ENCODE peak calls at places on chromosomes 7 and 10, in seven cellular contexts. Y, E, M, G, O, W and Z are unnamed samples.
A peak's percentile ranks its signal among the peaks of the same experiment; 100 is the strongest.

GRCh38 chr7:10346032-10346431 is 627.6 kb upstream of the PHF14 start:
- DNase-seq in M (no peak), G (no peak), E (no peak), W (no peak), O (no peak), Y (no peak), Z (no peak)

GRCh38 chr7:113291058-113291457 is 172.7 kb upstream of the SMIM30 start:
- DNase-seq in W (no peak), E (no peak), M (no peak), Y (no peak), G (no peak), O (no peak), Z (no peak)

GRCh38 chr7:115704884-115705283 is 325.7 kb downstream of the TFEC start:
- DNase-seq in G (no peak), Y (no peak), E (no peak), W (no peak), O (no peak), M (no peak), Z (no peak)

GRCh38 chr7:27774717-27775328 is 34.9 kb downstream of the TAX1BP1 start:
- DNase-seq in M (no peak), W (no peak), Y (no peak), E (no peak), G (no peak), O (no peak), Z (no peak)

GRCh38 chr10:96560970-96561887 is 25.6 kb downstream of the TM9SF3 start:
- DNase-seq in Y (no peak), E (no peak), G (no peak), W (no peak), O (no peak), M (no peak), Z (no peak)

GRCh38 chr10:28592953-28593352 is 60.0 kb downstream of the WAC start:
- DNase-seq in G (peak; percentile 52), O (no peak), W (no peak), E (no peak), M (no peak), Y (no peak), Z (no peak)

GRCh38 chr7:155883491-155884224 is 71.4 kb upstream of the SHH start:
- DNase-seq in Y (no peak), M (no peak), E (no peak), G (no peak), O (peak; percentile 76), W (no peak), Z (no peak)

GRCh38 chr7:123004931-123005330 is 9.4 kb upstream of the TAS2R16 start:
- DNase-seq in Y (no peak), O (no peak), E (no peak), G (peak; percentile 10), M (no peak), W (no peak), Z (no peak)

GRCh38 chr10:23530079-23530478 is 91.2 kb downstream of the OTUD1 start:
- DNase-seq in W (no peak), E (no peak), G (no peak), O (no peak), M (no peak), Y (no peak), Z (no peak)

GRCh38 chr7:50314778-50315177 is 10.3 kb downstream of the IKZF1 start:
- DNase-seq in O (no peak), W (no peak), Y (no peak), E (no peak), M (no peak), G (no peak), Z (no peak)

DNA sequence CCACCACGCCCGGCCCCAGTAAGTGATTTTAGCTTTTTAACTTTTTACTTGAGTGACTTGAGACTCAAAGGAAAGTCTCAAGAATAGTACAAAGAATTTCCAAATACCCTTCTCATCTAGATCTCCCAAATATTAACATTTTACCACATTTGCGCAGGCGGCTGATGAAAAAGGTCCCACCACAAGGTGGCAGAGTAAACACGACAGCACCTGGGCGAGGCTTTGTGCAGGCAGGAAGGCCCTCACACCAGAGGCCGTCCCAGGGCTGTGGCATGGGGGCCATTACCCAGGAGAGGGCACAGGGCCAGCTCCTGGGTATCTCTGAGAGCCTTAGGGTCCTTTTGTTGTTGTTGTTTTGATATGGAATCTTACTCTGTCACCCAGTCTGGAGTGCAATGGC is 50.0 kb upstream of the WIPI2 start:
- DNase-seq in O (no peak), W (no peak), E (no peak), Y (peak; percentile 12), M (peak; percentile 55), G (no peak), Z (no peak)
- TF ChIP-seq CTCF in O (no peak), W (peak; percentile 42), E (no peak), Y (peak; percentile 38), M (peak; percentile 53), G (peak; percentile 10), Z (no peak)

GRCh38 chr10:52438119-52438518 is 124.0 kb downstream of the DKK1 start:
- DNase-seq in Y (no peak), O (no peak), E (no peak), G (no peak), M (no peak), W (no peak), Z (no peak)

GRCh38 chr10:52443419-52444388 is 129.6 kb downstream of the DKK1 start:
- DNase-seq in W (no peak), G (no peak), E (no peak), O (no peak), M (no peak), Y (no peak), Z (no peak)

GRCh38 chr10:52437205-52437646 is 123.1 kb downstream of the DKK1 start:
- DNase-seq in M (no peak), Y (no peak), E (no peak), O (no peak), G (no peak), W (no peak), Z (no peak)

GRCh38 chr10:52442576-52442975 is 128.5 kb downstream of the DKK1 start:
- DNase-seq in W (no peak), G (no peak), O (no peak), M (no peak), Y (no peak), E (no peak), Z (no peak)

DNA sequence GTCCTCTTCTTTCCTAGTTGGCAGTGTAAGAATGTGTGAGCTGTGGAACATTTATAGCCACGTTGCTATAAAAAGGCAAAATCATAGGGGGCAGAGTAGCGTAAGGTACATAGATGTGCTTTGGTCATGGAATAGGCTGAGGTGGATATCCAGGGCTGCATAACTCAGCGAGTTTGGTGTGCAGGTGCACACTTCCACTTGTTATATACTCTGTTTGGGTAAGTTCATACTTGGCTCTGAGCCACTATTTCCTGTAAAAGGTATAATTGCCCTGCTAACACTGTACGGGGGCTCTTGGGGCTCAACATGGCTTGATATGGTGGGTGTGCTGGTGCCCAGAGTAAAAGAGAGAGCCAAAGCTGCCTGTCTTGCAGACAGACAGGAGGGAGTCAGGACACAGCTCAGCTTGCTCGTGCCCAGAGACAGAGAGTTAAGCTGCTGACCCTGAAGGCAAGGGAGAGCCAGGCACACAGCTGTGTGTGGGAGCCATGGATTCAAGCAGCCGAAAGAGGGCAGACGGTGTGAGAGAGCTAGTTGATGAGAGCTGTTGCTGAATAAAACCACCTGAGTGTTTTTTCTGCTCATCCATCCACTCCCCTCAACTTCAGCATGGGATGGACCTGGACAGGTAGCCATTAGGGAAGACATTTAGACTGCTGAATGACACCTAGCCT is 126.7 kb downstream of the DKK1 start:
- DNase-seq in E (no peak), G (no peak), Y (no peak), M (no peak), O (no peak), W (no peak), Z (no peak)
- TF ChIP-seq CTCF in E (no peak), G (no peak), Y (no peak), M (no peak), O (no peak), W (no peak), Z (no peak)

GRCh38 chr10:86152911-86153310 is 213.7 kb downstream of the GRID1 start:
- DNase-seq in Y (no peak), G (no peak), M (no peak), E (no peak), W (no peak), O (no peak), Z (no peak)

GRCh38 chr10:86151613-86152012 is 215.0 kb downstream of the GRID1 start:
- DNase-seq in G (no peak), Y (no peak), M (no peak), W (no peak), O (no peak), E (no peak), Z (no peak)

GRCh38 chr10:86152354-86152753 is 214.2 kb downstream of the GRID1 start:
- DNase-seq in G (no peak), M (no peak), W (no peak), O (no peak), E (no peak), Y (no peak), Z (no peak)

GRCh38 chr10:86153751-86154150 is 212.8 kb downstream of the GRID1 start:
- DNase-seq in M (no peak), Y (no peak), G (no peak), O (no peak), E (no peak), W (no peak), Z (no peak)

DNA sequence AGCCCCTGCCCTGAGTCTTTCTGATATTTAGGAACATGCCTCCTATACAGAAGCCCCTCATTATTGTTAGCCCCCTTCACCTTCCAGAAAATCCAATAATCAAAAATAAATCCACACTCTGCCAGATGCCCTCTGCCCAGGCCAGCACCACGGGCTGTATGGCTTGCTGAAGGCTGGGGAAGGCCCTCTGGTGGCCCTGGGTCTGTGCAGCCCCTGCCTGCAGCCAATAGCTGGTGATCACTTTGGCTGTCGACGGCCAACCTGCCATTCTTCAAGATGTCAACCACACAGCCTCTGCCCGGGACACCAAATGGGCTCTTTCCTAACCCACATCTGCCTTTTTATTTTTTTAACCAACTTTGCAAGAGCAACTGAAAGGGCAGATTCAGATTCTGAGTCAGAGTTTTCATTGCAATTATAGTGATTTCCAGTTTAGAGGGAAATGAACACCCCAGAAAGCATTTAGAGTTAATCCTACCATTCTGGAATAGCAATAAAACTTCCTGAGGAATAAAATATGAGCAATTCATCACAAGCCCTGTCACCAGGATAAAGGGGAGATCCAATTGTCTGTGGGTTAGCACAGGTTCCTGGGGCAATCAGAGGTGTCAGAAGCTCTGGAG is 211.4 kb downstream of the GRID1 start:
- DNase-seq in G (no peak), W (no peak), O (no peak), E (no peak), Y (no peak), M (no peak), Z (no peak)
- TF ChIP-seq CTCF in G (no peak), W (no peak), O (no peak), E (no peak), Y (no peak), M (no peak), Z (no peak)

DNA sequence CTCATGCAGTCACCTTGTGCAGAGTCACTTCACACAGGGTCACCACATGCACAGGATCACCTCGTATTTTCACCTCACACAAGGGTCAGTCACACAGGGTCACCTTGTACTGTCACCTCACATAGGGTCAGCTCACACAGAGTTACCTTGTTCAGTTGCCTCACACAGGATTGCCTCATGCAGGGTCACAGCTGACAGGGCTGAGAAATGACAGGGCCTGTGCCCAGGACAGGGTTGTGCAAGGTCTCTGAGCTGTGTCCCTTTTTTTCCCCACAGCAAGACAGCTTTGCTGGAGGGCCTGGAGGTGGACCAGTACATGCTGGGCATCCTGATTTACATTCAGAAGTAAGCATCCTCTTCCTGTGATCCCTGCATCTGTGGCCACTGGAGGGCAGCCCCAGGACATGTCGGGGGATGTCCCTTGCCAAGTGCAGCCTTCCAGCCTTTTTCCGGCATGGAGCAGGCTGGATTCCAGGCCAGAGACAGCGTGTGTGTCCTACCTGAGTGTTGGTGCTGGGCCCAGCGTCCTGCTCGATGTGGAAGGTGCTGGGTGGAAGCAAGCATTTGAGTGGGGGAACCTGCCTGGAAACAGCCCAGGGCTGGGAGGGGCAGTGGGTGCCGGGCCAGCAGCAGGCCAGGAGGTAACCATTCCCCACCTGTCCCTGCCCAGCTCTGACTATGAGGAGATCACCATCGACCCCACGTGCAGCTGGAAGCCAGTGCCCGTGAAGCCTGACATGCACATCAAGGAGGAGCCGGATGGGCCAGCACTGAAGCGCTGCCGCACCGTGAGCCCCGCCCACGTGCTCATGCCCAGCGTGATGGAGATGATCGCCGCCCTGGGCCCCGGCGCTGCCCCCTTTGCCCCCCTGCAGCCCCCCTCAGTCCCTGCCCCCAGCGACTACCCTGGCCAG is 16.3 kb downstream of the ZMIZ2 start:
- DNase-seq in Y (no peak), M (no peak), W (peak; percentile 49), O (no peak), E (peak; percentile 29), G (no peak), Z (no peak)
- TF ChIP-seq CTCF in Y (no peak), M (no peak), W (peak; percentile 35), O (no peak), E (no peak), G (no peak), Z (no peak)